ENCODE peak calls at places on chromosomes 2 and 18, in six cellular contexts. X is sigmoid colon; T is stimulated activated CD4-positive, alpha-beta T cell treated with anti-CD3 and anti-CD28 coated beads, Interleukin-12 subunit alpha, Interleukin-12 subunit beta, amount 100 ng/mL, for 48 hours; W is MCF 10A; V is AML-193; G is frontal cortex. I is an unnamed sample.

GRCh38 chr2:61257446-61257845 is 95.5 kb downstream of the C2orf74 start:
- DNase-seq in V (no peak), T (no peak), W (peak), X (no peak), G (no peak), I (no peak)

GRCh38 chr2:144237845-144238637 is 281.9 kb downstream of the ZEB2 start:
- DNase-seq in X (no peak), T (no peak), G (no peak), V (peak), W (no peak), I (no peak)

GRCh38 chr2:232997749-232998665 is 15.0 kb downstream of the NGEF start:
- DNase-seq in T (no peak), W (no peak), G (no peak), X (peak), V (no peak), I (no peak)

GRCh38 chr2:177983183-177983788 is 89.3 kb downstream of the PDE11A start:
- DNase-seq in V (peak), W (peak), T (no peak), G (peak), X (no peak), I (no peak)

GRCh38 chr18:417495-417894 is 83.0 kb downstream of the COLEC12 start:
- DNase-seq in X (no peak), T (no peak), V (no peak), W (no peak), G (no peak), I (no peak)

GRCh38 chr2:150225030-150225429 is 262.4 kb downstream of the RND3 start:
- DNase-seq in W (no peak), V (no peak), G (no peak), X (no peak), T (no peak), I (no peak)

GRCh38 chr2:74516070-74516633 is 1.9 kb downstream of the TLX2 start:
- DNase-seq in V (no peak), X (peak), W (no peak), G (peak), T (peak), I (no peak)

GRCh38 chr2:34096552-34097171 is 497.6 kb upstream of the FAM98A start:
- DNase-seq in T (peak), W (peak), X (no peak), V (peak), G (peak), I (no peak)

GRCh38 chr2:112692496-112692911 is 28.3 kb upstream of the NT5DC4 start:
- DNase-seq in W (peak), V (peak), G (no peak), X (no peak), T (peak), I (no peak)

GRCh38 chr2:44429034-44429433 is 67.3 kb downstream of the CAMKMT start:
- DNase-seq in V (no peak), W (no peak), X (no peak), G (no peak), T (no peak), I (no peak)

I was measured in thoracic aorta.